ENCODE peak calls at places on chromosomes 4 and X, in seven cellular contexts. R, B, I, K, A, T and E are unnamed samples.

GRCh38 chrX:17435476-17435875 is 60.5 kb downstream of the NHS start:
- DNase-seq in R (no peak), B (no peak), I (no peak), K (no peak), A (no peak), T (peak), E (no peak)

GRCh38 chr4:8580321-8581093 is at the start of gene GPR78:
- DNase-seq in R (peak), B (peak), I (peak), K (peak), A (no peak), T (peak), E (no peak)

GRCh38 chr4:76087007-76087769 is 12.7 kb downstream of the ART3 start:
- DNase-seq in R (no peak), B (no peak), I (peak), K (peak), A (peak), T (peak), E (peak)

GRCh38 chrX:150310417-150310816 is 52.7 kb upstream of the MAMLD1 start:
- DNase-seq in R (no peak), B (no peak), I (no peak), K (no peak), A (no peak), T (no peak), E (no peak)

GRCh38 chr4:24686866-24687672 is 102.7 kb upstream of the DHX15 start:
- DNase-seq in R (peak), B (no peak), I (no peak), K (peak), A (no peak), T (peak), E (no peak)

GRCh38 chr4:186265683-186266648 is at the start of gene F11:
- DNase-seq in R (no peak), B (no peak), I (no peak), K (no peak), A (no peak), T (no peak), E (no peak)

GRCh38 chr4:27001398-27002164 is 140.9 kb downstream of the STIM2 start:
- DNase-seq in R (no peak), B (no peak), I (no peak), K (no peak), A (no peak), T (no peak), E (no peak)

GRCh38 chr4:31518796-31519250 is 798.7 kb downstream of the PCDH7 start:
- DNase-seq in R (no peak), B (no peak), I (no peak), K (no peak), A (no peak), T (no peak), E (peak)

GRCh38 chrX:12777670-12778069 is 13.5 kb upstream of the PRPS2 start:
- DNase-seq in R (no peak), B (no peak), I (no peak), K (no peak), A (no peak), T (peak), E (peak)

GRCh38 chr4:142925161-142925560 is 79.1 kb upstream of the INPP4B start:
- DNase-seq in R (no peak), B (no peak), I (no peak), K (no peak), A (no peak), T (no peak), E (no peak)

GRCh38 chrX:126485371-126485770 is 67.2 kb downstream of the DCAF12L1 start:
- DNase-seq in R (no peak), B (no peak), I (no peak), K (no peak), A (no peak), T (no peak), E (no peak)

GRCh38 chr4:141654098-141654497 is 17.7 kb downstream of the IL15 start:
- DNase-seq in R (peak), B (no peak), I (no peak), K (peak), A (no peak), T (peak), E (peak)

GRCh38 chr4:155179216-155179615 is 29.2 kb upstream of the NPY2R start:
- DNase-seq in R (no peak), B (no peak), I (no peak), K (no peak), A (no peak), T (no peak), E (no peak)

GRCh38 chr4:26298198-26298950 is 22.4 kb upstream of the RBPJ start:
- DNase-seq in R (no peak), B (no peak), I (no peak), K (no peak), A (no peak), T (peak), E (no peak)

GRCh38 chr4:184825394-184826314 is at the start of gene ACSL1:
- DNase-seq in R (peak), B (peak), I (peak), K (peak), A (peak), T (peak), E (no peak)

GRCh38 chr4:76084542-76084941 is 10.0 kb downstream of the ART3 start:
- DNase-seq in R (no peak), B (no peak), I (no peak), K (no peak), A (no peak), T (no peak), E (no peak)

GRCh38 chrX:67893931-67894330 is 350.1 kb downstream of the AR start:
- DNase-seq in R (no peak), B (no peak), I (no peak), K (no peak), A (no peak), T (peak), E (peak)

GRCh38 chrX:138945219-138945618 is 233.7 kb upstream of the FGF13 start:
- DNase-seq in R (no peak), B (no peak), I (no peak), K (no peak), A (no peak), T (no peak), E (peak)

GRCh38 chrX:40366661-40367060 is 214.1 kb upstream of the ATP6AP2 start:
- DNase-seq in R (no peak), B (no peak), I (no peak), K (no peak), A (no peak), T (peak), E (no peak)

GRCh38 chr4:12555011-12555410 is 929.1 kb downstream of the RAB28 start:
- DNase-seq in R (no peak), B (no peak), I (no peak), K (no peak), A (no peak), T (no peak), E (no peak)

GRCh38 chr4:22500831-22501714 is 14.8 kb downstream of the ADGRA3 start:
- DNase-seq in R (no peak), B (no peak), I (no peak), K (no peak), A (no peak), T (no peak), E (peak)

GRCh38 chrX:1481636-1482529 is 29.2 kb upstream of the ASMTL start:
- DNase-seq in R (peak), B (peak), I (no peak), K (peak), A (no peak), T (peak), E (peak)

GRCh38 chr4:123361195-123361861 is 35.3 kb upstream of the SPRY1 start:
- DNase-seq in R (no peak), B (no peak), I (no peak), K (no peak), A (no peak), T (no peak), E (peak)